ENCODE peak calls at places on chromosomes 6 and 20, in four cellular contexts. One of them, this sample, is unnamed.

GRCh38 chr6:116564296-116564695 is 7.0 kb upstream of the RWDD1 start:
- DNase-seq in ascending aorta: no peak
- DNase-seq in SJSA1: peak; percentile 16
- DNase-seq in cardiac muscle cell: no peak
- DNase-seq in this sample: no peak

GRCh38 chr20:16537918-16538317 is 35.3 kb downstream of the KIF16B start:
- DNase-seq in ascending aorta: no peak
- DNase-seq in SJSA1: no peak
- DNase-seq in cardiac muscle cell: no peak
- DNase-seq in this sample: no peak

GRCh38 chr20:34997171-34997570 is 41.5 kb downstream of the MYH7B start:
- DNase-seq in ascending aorta: no peak
- DNase-seq in SJSA1: no peak
- DNase-seq in cardiac muscle cell: peak; percentile 63
- DNase-seq in this sample: no peak

GRCh38 chr20:50189681-50190250 is 864 bp upstream of the CEBPB start:
- DNase-seq in ascending aorta: no peak
- DNase-seq in SJSA1: no peak
- DNase-seq in cardiac muscle cell: peak; percentile 22
- DNase-seq in this sample: no peak

GRCh38 chr6:33761922-33762629 is 15.4 kb upstream of the IP6K3 start:
- DNase-seq in ascending aorta: no peak
- DNase-seq in SJSA1: peak; percentile 68
- DNase-seq in cardiac muscle cell: peak; percentile 61
- DNase-seq in this sample: no peak

GRCh38 chr6:2579789-2580570 is 170.7 kb downstream of the MYLK4 start:
- DNase-seq in ascending aorta: no peak
- DNase-seq in SJSA1: no peak
- DNase-seq in cardiac muscle cell: peak; percentile 57
- DNase-seq in this sample: no peak

GRCh38 chr6:93088675-93089575 is 330.4 kb downstream of the EPHA7 start:
- DNase-seq in ascending aorta: no peak
- DNase-seq in SJSA1: no peak
- DNase-seq in cardiac muscle cell: peak; percentile 28
- DNase-seq in this sample: no peak

GRCh38 chr20:22572491-22572890 is 11.9 kb downstream of the FOXA2 start:
- DNase-seq in ascending aorta: no peak
- DNase-seq in SJSA1: no peak
- DNase-seq in cardiac muscle cell: no peak
- DNase-seq in this sample: no peak

GRCh38 chr20:34311118-34312023 is 8.2 kb upstream of the AHCY start:
- DNase-seq in ascending aorta: no peak
- DNase-seq in SJSA1: no peak
- DNase-seq in cardiac muscle cell: peak; percentile 38
- DNase-seq in this sample: no peak

GRCh38 chr20:41169184-41169690 is 31.9 kb downstream of the PLCG1 start:
- DNase-seq in ascending aorta: peak; percentile 55
- DNase-seq in SJSA1: no peak
- DNase-seq in cardiac muscle cell: no peak
- DNase-seq in this sample: no peak
- H3K36me3 ChIP-seq in ascending aorta: peaks cover 96% of the 10 kb centered on the region
- H3K36me3 ChIP-seq in SJSA1: peaks cover 95% of the 10 kb centered on the region
- H3K36me3 ChIP-seq in cardiac muscle cell: peaks cover 72% of the 10 kb centered on the region
- H3K36me3 ChIP-seq in this sample: peaks cover 14% of the 10 kb centered on the region

GRCh38 chr20:32191422-32191821 is 16.1 kb downstream of the PLAGL2 start:
- DNase-seq in ascending aorta: no peak
- DNase-seq in SJSA1: no peak
- DNase-seq in cardiac muscle cell: no peak
- DNase-seq in this sample: no peak

GRCh38 chr20:32192698-32193097 is 14.8 kb downstream of the PLAGL2 start:
- DNase-seq in ascending aorta: no peak
- DNase-seq in SJSA1: no peak
- DNase-seq in cardiac muscle cell: no peak
- DNase-seq in this sample: no peak

GRCh38 chr20:32191873-32192272 is 15.7 kb downstream of the PLAGL2 start:
- DNase-seq in ascending aorta: no peak
- DNase-seq in SJSA1: no peak
- DNase-seq in cardiac muscle cell: peak; percentile 43
- DNase-seq in this sample: no peak

GRCh38 chr20:32199006-32199405 is 8.5 kb downstream of the PLAGL2 start:
- DNase-seq in ascending aorta: no peak
- DNase-seq in SJSA1: no peak
- DNase-seq in cardiac muscle cell: no peak
- DNase-seq in this sample: no peak

DNA sequence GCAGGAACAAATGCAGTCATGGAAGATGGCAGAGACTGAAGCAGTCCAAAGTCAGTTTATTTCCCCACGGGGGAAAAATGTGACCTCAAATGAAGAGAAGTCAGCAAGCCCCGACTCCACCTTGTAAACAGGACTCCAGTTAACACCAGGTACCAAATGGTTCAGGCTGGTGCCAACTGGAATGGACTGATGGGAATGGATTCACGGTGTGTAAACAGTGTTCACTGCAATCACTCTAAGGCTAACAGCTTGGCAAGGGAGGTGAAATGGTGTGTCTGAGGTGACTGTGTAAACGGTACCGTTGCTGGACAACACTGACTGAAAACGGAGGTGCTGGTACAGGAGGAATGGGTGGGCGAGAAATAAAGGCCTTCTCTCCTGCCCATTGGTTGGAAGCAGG is 12.0 kb downstream of the PLAGL2 start:
- DNase-seq in ascending aorta: no peak
- DNase-seq in SJSA1: no peak
- DNase-seq in cardiac muscle cell: no peak
- DNase-seq in this sample: no peak
- H3K36me3 ChIP-seq in ascending aorta: peaks cover 50% of the 10 kb centered on the region
- H3K36me3 ChIP-seq in SJSA1: peaks cover 63% of the 10 kb centered on the region
- H3K36me3 ChIP-seq in cardiac muscle cell: peaks cover 39% of the 10 kb centered on the region
- H3K36me3 ChIP-seq in this sample: peaks cover 13% of the 10 kb centered on the region

GRCh38 chr20:3758566-3758965 is 9.0 kb downstream of the ADISSP start:
- DNase-seq in ascending aorta: no peak
- DNase-seq in SJSA1: no peak
- DNase-seq in cardiac muscle cell: no peak
- DNase-seq in this sample: no peak
- H3K36me3 ChIP-seq in ascending aorta: no peaks in the 10 kb centered on the region
- H3K36me3 ChIP-seq in SJSA1: peaks cover 6% of the 10 kb centered on the region
- H3K36me3 ChIP-seq in cardiac muscle cell: no peaks in the 10 kb centered on the region
- H3K36me3 ChIP-seq in this sample: peaks cover 4% of the 10 kb centered on the region

GRCh38 chr20:3577366-3577765 is 85.8 kb downstream of the GFRA4 start:
- DNase-seq in ascending aorta: no peak
- DNase-seq in SJSA1: no peak
- DNase-seq in cardiac muscle cell: no peak
- DNase-seq in this sample: no peak
- H3K36me3 ChIP-seq in ascending aorta: peaks cover 48% of the 10 kb centered on the region
- H3K36me3 ChIP-seq in SJSA1: peaks cover 34% of the 10 kb centered on the region
- H3K36me3 ChIP-seq in cardiac muscle cell: peaks cover 26% of the 10 kb centered on the region
- H3K36me3 ChIP-seq in this sample: no peaks in the 10 kb centered on the region

DNA sequence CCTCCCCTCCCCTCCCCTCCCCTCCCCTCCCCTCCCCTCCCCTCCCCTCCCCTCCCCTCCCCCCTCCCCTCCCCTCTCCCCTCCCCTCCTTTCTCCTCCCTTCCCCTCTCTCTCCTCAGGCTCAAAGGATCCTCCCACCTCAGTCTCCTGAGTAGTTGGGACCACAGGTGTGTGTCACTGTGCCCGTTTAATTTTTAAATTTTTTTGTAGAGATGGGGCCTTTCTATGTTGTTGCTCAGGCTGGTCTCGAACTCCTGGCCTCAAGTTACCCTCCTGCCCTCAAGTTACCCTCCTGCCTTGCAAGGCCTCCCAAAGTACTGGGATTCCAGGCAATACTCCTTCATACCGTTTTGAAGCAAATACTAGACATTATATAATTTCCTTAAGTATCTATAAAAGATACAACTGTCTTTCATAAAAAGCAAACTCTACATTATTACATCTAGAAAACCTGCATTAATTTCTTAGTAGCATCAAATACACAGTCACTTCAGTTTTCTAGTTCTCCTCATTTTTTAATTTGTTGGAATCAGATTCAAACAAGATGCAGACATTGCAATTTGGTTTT is 39.8 kb downstream of the NCOA3 start:
- DNase-seq in ascending aorta: no peak
- DNase-seq in SJSA1: no peak
- DNase-seq in cardiac muscle cell: no peak
- DNase-seq in this sample: no peak
- H3K36me3 ChIP-seq in ascending aorta: no peaks in the 10 kb centered on the region
- H3K36me3 ChIP-seq in SJSA1: no peaks in the 10 kb centered on the region
- H3K36me3 ChIP-seq in cardiac muscle cell: no peaks in the 10 kb centered on the region
- H3K36me3 ChIP-seq in this sample: no peaks in the 10 kb centered on the region

GRCh38 chr6:30889138-30889885 is 5.0 kb downstream of the DDR1 start:
- DNase-seq in ascending aorta: peak; percentile 51
- DNase-seq in SJSA1: no peak
- DNase-seq in cardiac muscle cell: no peak
- DNase-seq in this sample: no peak
- H3K36me3 ChIP-seq in ascending aorta: peaks cover 40% of the 10 kb centered on the region
- H3K36me3 ChIP-seq in SJSA1: peaks cover 29% of the 10 kb centered on the region
- H3K36me3 ChIP-seq in cardiac muscle cell: peaks cover 15% of the 10 kb centered on the region
- H3K36me3 ChIP-seq in this sample: peaks cover 5% of the 10 kb centered on the region

GRCh38 chr6:83124553-83124952 is 57.1 kb downstream of the DOP1A start:
- DNase-seq in ascending aorta: no peak
- DNase-seq in SJSA1: no peak
- DNase-seq in cardiac muscle cell: no peak
- DNase-seq in this sample: no peak
- H3K36me3 ChIP-seq in ascending aorta: peaks cover 71% of the 10 kb centered on the region
- H3K36me3 ChIP-seq in SJSA1: peaks cover 24% of the 10 kb centered on the region
- H3K36me3 ChIP-seq in cardiac muscle cell: peaks cover 53% of the 10 kb centered on the region
- H3K36me3 ChIP-seq in this sample: no peaks in the 10 kb centered on the region

This sample was measured in kidney epithelial cell.